ENCODE peak calls at places on chromosomes 1 and 21, in four cellular contexts. N is tibial nerve, K is H54, B is body of pancreas. X is an unnamed sample.

GRCh38 chr1:91176250-91176649 is 154.4 kb upstream of the ZNF644 start:
- DNase-seq in N (no peak), B (no peak), K (no peak), X (no peak)

GRCh38 chr1:88302843-88303486 is 381.1 kb upstream of the PKN2 start:
- DNase-seq in N (no peak), K (no peak), B (peak; percentile 29), X (no peak)

GRCh38 chr1:209246660-209247059 is 336.9 kb upstream of the CAMK1G start:
- DNase-seq in K (peak; percentile 15), B (no peak), N (no peak), X (no peak)

GRCh38 chr1:81803423-81804103 is 2.8 kb downstream of the ADGRL2 start:
- DNase-seq in N (no peak), B (peak; percentile 15), K (no peak), X (no peak)

GRCh38 chr1:165943198-165943597 is 115.8 kb downstream of the UCK2 start:
- DNase-seq in K (no peak), B (no peak), N (no peak), X (no peak)

GRCh38 chr1:25099343-25099951 is 132.9 kb downstream of the SYF2 start:
- DNase-seq in K (no peak), B (no peak), N (no peak), X (no peak)

GRCh38 chr1:119711804-119712341 is at the start of gene PHGDH:
- DNase-seq in N (peak; percentile 50), B (peak; percentile 84), K (peak; percentile 84), X (peak; percentile 53)

GRCh38 chr1:26037904-26038303 is 8.0 kb downstream of the SLC30A2 start:
- DNase-seq in N (no peak), B (peak; percentile 50), K (no peak), X (no peak)

GRCh38 chr1:151606384-151606783 is 5.5 kb upstream of the SNX27 start:
- DNase-seq in B (no peak), N (no peak), K (no peak), X (no peak)

GRCh38 chr1:151611288-151611790 is 511 bp upstream of the SNX27 start:
- DNase-seq in K (no peak), N (no peak), B (peak; percentile 37), X (peak; percentile 78)

GRCh38 chr1:207805841-207806421 is 54.1 kb downstream of the CD46 start:
- DNase-seq in B (peak; percentile 91), N (peak; percentile 58), K (peak; percentile 67), X (peak; percentile 95)

GRCh38 chr1:7940745-7941436 is at the start of gene TNFRSF9:
- DNase-seq in B (no peak), N (no peak), K (no peak), X (no peak)

GRCh38 chr1:92575123-92575522 is 88.4 kb upstream of the GFI1 start:
- DNase-seq in B (no peak), N (no peak), K (no peak), X (no peak)

GRCh38 chr21:26171310-26172100 is 935 bp upstream of the APP start:
- DNase-seq in B (no peak), K (no peak), N (no peak), X (no peak)

GRCh38 chr21:26169061-26169610 is 1.4 kb downstream of the APP start:
- DNase-seq in K (peak; percentile 67), B (peak; percentile 49), N (no peak), X (no peak)

GRCh38 chr21:26170471-26171309 is at the start of gene APP:
- DNase-seq in B (peak; percentile 88), N (peak; percentile 79), K (peak; percentile 91), X (peak; percentile 76)

GRCh38 chr21:26167593-26167992 is 3.0 kb downstream of the APP start:
- DNase-seq in N (no peak), K (no peak), B (no peak), X (no peak)

DNA sequence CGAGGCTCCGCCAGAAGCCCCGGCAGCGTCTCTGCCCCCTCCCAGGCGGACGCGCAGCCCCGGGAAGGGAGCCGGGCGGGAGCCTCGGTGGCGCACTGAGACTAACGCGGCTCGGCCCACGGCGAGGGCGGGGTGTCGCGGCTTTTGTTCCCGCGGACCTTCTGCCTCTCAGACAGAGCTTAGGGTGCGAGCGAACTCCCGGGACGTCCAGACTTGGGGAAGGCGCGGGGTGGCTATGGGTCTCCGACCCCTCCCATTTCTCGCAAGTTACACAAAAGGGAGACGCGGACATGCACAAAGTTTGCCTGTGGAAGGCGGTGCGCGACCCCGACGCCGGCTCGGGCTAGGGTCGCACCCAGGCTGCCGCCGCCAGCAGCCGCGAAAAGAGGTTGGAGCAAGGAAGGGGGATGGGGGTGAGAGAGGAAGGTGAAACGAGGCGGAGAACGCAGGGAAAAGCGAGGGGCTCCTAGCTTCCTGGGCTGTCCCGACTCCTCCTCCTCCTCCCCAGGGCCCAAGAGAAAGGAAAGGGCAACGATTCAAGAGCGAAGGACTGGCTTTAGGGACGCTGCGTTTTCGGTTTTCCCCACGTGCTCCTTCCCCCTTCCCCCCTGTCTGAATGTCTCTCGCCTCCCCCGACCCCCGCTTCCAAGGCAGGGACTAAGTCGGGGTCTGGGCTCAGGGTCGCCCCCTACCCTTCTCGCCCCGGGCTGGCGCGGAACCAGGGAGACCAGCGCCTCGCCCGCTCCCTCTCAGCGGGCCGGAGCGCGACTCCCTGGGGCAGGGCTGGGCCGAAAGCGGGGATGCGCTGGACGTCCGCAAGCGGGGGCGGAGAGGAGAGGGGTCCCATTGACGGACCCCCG is 729 bp downstream of the APP start:
- DNase-seq in B (peak; percentile 58), N (peak; percentile 15), K (peak; percentile 56), X (peak; percentile 53)
- TF ChIP-seq POLR2A in B (peak; percentile 63), N (no peak), K (peak; percentile 40), X (no peak)

GRCh38 chr1:64965239-64966157 is 851 bp downstream of the JAK1 start:
- DNase-seq in K (peak; percentile 40), N (peak; percentile 46), B (peak; percentile 66), X (peak; percentile 63)

GRCh38 chr1:64967381-64967780 is 1.0 kb upstream of the JAK1 start:
- DNase-seq in K (no peak), N (no peak), B (peak; percentile 36), X (no peak)

GRCh38 chr1:64969305-64970066 is 3.1 kb upstream of the JAK1 start:
- DNase-seq in K (no peak), N (no peak), B (no peak), X (no peak)

GRCh38 chr1:64963466-64963865 is 2.9 kb downstream of the JAK1 start:
- DNase-seq in K (no peak), B (no peak), N (no peak), X (no peak)

DNA sequence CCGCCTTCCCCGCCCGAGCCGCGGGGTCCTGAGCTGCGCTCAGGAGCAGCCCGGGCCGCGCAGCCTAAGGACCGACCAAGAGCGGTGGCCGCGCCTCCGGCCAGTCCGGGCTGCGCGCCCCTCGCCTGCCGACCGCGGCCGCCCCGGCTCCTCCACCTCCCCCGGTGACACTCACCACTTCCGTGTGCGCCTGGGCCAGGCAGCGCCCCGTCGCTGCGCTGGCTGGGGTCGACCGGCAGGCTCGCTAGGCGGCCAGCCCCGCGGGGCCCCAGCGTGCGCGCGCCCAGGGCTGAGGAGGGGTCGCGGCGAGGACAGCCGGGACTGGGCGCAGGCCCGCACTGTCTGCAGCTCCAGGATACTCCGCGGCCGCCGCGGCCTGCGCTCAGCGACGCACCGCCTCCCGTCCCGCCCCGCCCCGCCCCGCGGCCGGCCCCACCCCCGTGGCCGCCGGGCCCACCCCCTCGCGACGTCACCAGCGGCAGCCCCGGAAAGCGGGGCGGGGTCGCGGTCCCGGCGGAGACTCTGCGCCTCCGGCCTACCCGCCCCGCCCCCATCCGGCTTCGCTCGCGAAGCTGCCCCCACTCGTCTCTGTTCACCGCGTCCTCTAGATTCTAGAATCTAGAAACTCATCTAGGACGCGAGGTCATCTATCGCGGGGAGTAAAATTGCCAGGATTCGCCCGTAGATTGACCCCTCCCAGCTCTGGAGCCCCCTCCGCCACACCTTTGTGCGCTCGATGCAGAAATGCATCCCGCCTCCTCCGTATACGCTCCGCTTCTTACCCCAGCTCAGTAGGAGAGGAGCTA is at the start of gene JAK1:
- DNase-seq in B (peak; percentile 88), N (peak; percentile 71), K (peak; percentile 82), X (peak; percentile 96)
- TF ChIP-seq POLR2A in B (peak; percentile 16), N (peak; percentile 71), K (peak; percentile 95), X (peak; percentile 89)

GRCh38 chr1:76546354-76546933 is 320.8 kb upstream of the ST6GALNAC5 start:
- DNase-seq in K (no peak), B (no peak), N (no peak), X (no peak)

GRCh38 chr1:76543495-76543894 is 323.8 kb upstream of the ST6GALNAC5 start:
- DNase-seq in N (no peak), B (no peak), K (no peak), X (no peak)

DNA sequence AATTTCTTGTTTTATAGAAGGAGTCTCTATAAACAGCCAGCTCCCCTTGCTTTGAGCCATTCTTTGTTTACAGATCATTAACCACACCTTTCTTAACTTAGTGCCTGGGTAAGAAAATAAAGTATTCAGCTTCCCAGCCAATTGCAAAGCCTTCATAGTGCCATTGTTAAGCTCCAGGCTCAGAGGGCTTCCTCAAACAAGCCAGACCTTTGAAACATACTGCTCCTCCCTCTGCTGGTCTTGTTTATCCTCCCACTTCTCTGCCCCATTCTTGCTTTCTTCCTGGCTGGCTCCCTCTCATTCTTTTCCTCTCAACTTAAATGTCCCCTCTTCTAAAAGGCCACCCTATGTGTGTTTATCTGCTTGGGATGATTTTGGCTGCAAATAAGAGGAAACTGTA is 319.4 kb upstream of the ST6GALNAC5 start:
- DNase-seq in N (no peak), B (no peak), K (no peak), X (no peak)
- TF ChIP-seq POLR2A in N (no peak), B (no peak), K (no peak), X (no peak)

GRCh38 chr1:9238134-9238533 is 3.6 kb downstream of the H6PD start:
- DNase-seq in B (no peak), N (no peak), K (no peak), X (no peak)
- TF ChIP-seq POLR2A in B (no peak), N (no peak), K (no peak), X (no peak)

DNA sequence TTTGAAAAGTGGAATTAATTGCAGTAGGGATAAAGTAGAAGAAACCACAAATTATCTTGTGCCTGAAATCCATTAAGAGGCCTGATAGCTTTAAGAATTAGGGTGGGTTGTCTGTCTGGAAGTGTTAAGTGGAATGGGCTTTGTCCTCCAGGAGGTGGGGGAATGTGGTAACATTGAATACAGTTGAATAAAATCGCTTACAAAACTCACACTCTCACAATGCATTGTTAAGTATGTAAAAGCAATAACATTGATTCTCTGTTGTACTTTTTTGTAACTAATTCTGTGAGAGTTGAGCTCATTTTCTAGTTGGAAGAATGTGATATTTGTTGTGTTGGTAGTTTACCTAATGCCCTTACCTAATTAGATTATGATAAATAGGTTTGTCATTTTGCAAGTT is 12.1 kb downstream of the TARDBP start:
- DNase-seq in N (no peak), B (no peak), K (no peak), X (no peak)
- TF ChIP-seq POLR2A in N (no peak), B (no peak), K (no peak), X (no peak)

GRCh38 chr1:47333578-47333921 is at the start of gene CMPK1:
- DNase-seq in N (peak; percentile 73), B (peak; percentile 86), K (peak; percentile 43), X (peak; percentile 84)
- TF ChIP-seq POLR2A in N (no peak), B (peak; percentile 76), K (no peak), X (no peak)

DNA sequence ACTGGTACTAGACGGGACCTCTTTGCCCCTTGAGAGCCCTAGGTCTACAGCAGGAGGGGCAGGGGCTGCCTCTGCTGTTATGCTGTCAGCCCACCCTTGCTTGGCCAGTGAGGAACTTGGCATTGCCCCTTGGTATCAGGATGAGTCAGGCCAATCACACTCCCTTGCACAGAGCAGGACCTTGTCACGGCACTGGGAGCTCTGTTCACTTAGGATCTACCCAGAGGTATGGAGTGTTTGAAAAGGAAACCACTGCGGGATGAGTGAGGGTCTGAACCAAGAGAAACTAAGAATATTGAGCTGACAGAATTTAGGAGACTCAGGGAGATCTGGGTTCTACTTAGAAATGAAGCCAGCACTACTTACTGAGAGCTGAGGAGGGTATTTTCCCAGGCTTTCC is 1.8 kb downstream of the FABP3 start:
- DNase-seq in K (no peak), B (no peak), N (no peak), X (no peak)
- TF ChIP-seq POLR2A in K (no peak), B (no peak), N (no peak), X (no peak)

X was measured in lower leg skin.